ENCODE peak calls at places on chromosomes 6 and 20, in seven cellular contexts. S, J, U, M, I, Q and Y are unnamed samples.

GRCh38 chr20:37681384-37681977 is 12.3 kb upstream of the CTNNBL1 start:
- DNase-seq in U (no peak), I (no peak), M (no peak), S (no peak), J (no peak), Q (no peak), Y (no peak)

GRCh38 chr6:101730954-101731353 is 337.4 kb downstream of the GRIK2 start:
- DNase-seq in Q (no peak), J (peak), U (no peak), I (peak), M (no peak), S (no peak), Y (no peak)

GRCh38 chr6:35402136-35402855 is 49.8 kb upstream of the FANCE start:
- DNase-seq in Q (no peak), M (peak), U (no peak), J (no peak), S (no peak), I (no peak), Y (peak)

GRCh38 chr6:27862396-27863061 is 49.7 kb downstream of the OR2B2 start:
- DNase-seq in Q (no peak), M (no peak), S (no peak), U (no peak), J (peak), I (no peak), Y (no peak)

GRCh38 chr6:121826156-121826810 is 390.8 kb downstream of the GJA1 start:
- DNase-seq in Q (no peak), I (peak), U (no peak), J (peak), S (no peak), M (no peak), Y (no peak)

GRCh38 chr6:1436334-1437306 is 47.2 kb downstream of the FOXF2 start:
- DNase-seq in M (peak), J (peak), I (peak), U (peak), S (peak), Q (peak), Y (peak)

GRCh38 chr6:140571139-140571538 is 1196.7 kb upstream of the CITED2 start:
- DNase-seq in Q (no peak), M (no peak), U (no peak), I (peak), S (no peak), J (no peak), Y (no peak)

GRCh38 chr6:164303092-164304007 is 888.8 kb downstream of the QKI start:
- DNase-seq in U (peak), Q (no peak), J (no peak), S (no peak), I (peak), M (no peak), Y (no peak)

GRCh38 chr6:125868996-125869395 is 78.2 kb downstream of the NCOA7 start:
- DNase-seq in Q (no peak), J (no peak), S (no peak), U (peak), M (no peak), I (peak), Y (no peak)

GRCh38 chr6:8939615-8940014 is 504.3 kb upstream of the SLC35B3 start:
- DNase-seq in Q (no peak), U (no peak), M (no peak), J (peak), S (no peak), I (no peak), Y (no peak)

GRCh38 chr20:25117961-25118360 is 36.0 kb upstream of the VSX1 start:
- DNase-seq in Q (no peak), S (no peak), J (no peak), U (peak), I (no peak), M (no peak), Y (no peak)